ENCODE peak calls at places on chromosomes 12 and 14, in six cellular contexts. C, A, B, W, N and Z are unnamed samples.

GRCh38 chr14:85122690-85123089 is 407.3 kb upstream of the FLRT2 start:
- DNase-seq in N (no peak), W (peak), B (no peak), C (no peak), A (no peak), Z (no peak)

GRCh38 chr14:50527970-50528369 is 4.4 kb downstream of the MAP4K5 start:
- DNase-seq in C (no peak), N (no peak), B (no peak), A (no peak), W (peak), Z (no peak)

GRCh38 chr14:77059276-77059934 is 30.9 kb upstream of the IRF2BPL start:
- DNase-seq in C (no peak), W (peak), A (peak), N (no peak), B (no peak), Z (no peak)

GRCh38 chr12:54412786-54413185 is 6.3 kb downstream of the ITGA5 start:
- DNase-seq in B (no peak), N (no peak), W (no peak), C (no peak), A (no peak), Z (no peak)

GRCh38 chr14:23640524-23641141 is 4.5 kb downstream of the DHRS2 start:
- DNase-seq in C (no peak), A (no peak), B (no peak), W (peak), N (no peak), Z (no peak)

GRCh38 chr14:63542231-63542999 is 762 bp downstream of the PPP2R5E start:
- DNase-seq in A (no peak), C (peak), B (no peak), N (peak), W (no peak), Z (peak)

GRCh38 chr14:105315211-105315721 is 718 bp downstream of the PACS2 start:
- DNase-seq in B (peak), N (no peak), W (no peak), C (peak), A (peak), Z (peak)

GRCh38 chr14:77111021-77111420 is 13.0 kb downstream of the CIPC start:
- DNase-seq in A (no peak), W (no peak), B (no peak), C (no peak), N (no peak), Z (no peak)

GRCh38 chr14:55212611-55213010 is 21.2 kb upstream of the DLGAP5 start:
- DNase-seq in W (peak), N (no peak), B (no peak), A (no peak), C (no peak), Z (no peak)

GRCh38 chr14:90616881-90617280 is 199.3 kb downstream of the TTC7B start:
- DNase-seq in A (no peak), N (no peak), W (no peak), B (no peak), C (no peak), Z (no peak)

GRCh38 chr14:78848234-78848820 is 678.2 kb downstream of the NRXN3 start:
- DNase-seq in A (peak), B (no peak), N (peak), C (peak), W (peak), Z (no peak)

GRCh38 chr14:105098316-105098715 is 33.1 kb upstream of the GPR132 start:
- DNase-seq in N (no peak), B (no peak), C (no peak), W (no peak), A (no peak), Z (no peak)